ENCODE peak calls at places on chromosomes 6 and 20, in six cellular contexts. P is fibroblast of lung, M is heart right ventricle, J is tibial nerve, H is GM12864, L is HCT116. U is an unnamed sample.

GRCh38 chr6:56803594-56803993 is 151.3 kb upstream of the BEND6 start:
- DNase-seq in P (peak; percentile 84), M (no peak), J (no peak), H (no peak), L (no peak), U (peak; percentile 69)

GRCh38 chr6:170286246-170286933 is 4.5 kb downstream of the DLL1 start:
- DNase-seq in P (peak; percentile 31), M (peak; percentile 54), J (no peak), H (no peak), L (no peak), U (peak; percentile 40)

GRCh38 chr6:16812993-16813392 is 51.7 kb upstream of the ATXN1 start:
- DNase-seq in P (no peak), M (no peak), J (no peak), H (no peak), L (no peak), U (no peak)

GRCh38 chr20:2131366-2131765 is 29.7 kb downstream of the STK35 start:
- DNase-seq in P (peak; percentile 86), M (no peak), J (no peak), H (no peak), L (peak; percentile 6), U (no peak)

GRCh38 chr6:38713812-38714211 is 1.3 kb upstream of the DNAH8 start:
- DNase-seq in P (no peak), M (no peak), J (no peak), H (no peak), L (no peak), U (no peak)

GRCh38 chr20:1828786-1829131 is 66.4 kb upstream of the SIRPA start:
- DNase-seq in P (no peak), M (no peak), J (no peak), H (no peak), L (no peak), U (no peak)

GRCh38 chr6:117829594-117830319 is 77.3 kb upstream of the SLC35F1 start:
- DNase-seq in P (peak; percentile 45), M (no peak), J (no peak), H (no peak), L (peak; percentile 51), U (peak; percentile 10)

GRCh38 chr20:8940311-8940710 is 128.6 kb upstream of the PLCB4 start:
- DNase-seq in P (peak; percentile 44), M (no peak), J (no peak), H (no peak), L (no peak), U (no peak)

GRCh38 chr20:63836335-63837133 is 5.5 kb upstream of the ZBTB46 start:
- DNase-seq in P (no peak), M (no peak), J (no peak), H (no peak), L (no peak), U (no peak)

GRCh38 chr6:33694401-33694931 is 17.0 kb downstream of the UQCC2 start:
- DNase-seq in P (peak; percentile 62), M (no peak), J (no peak), H (no peak), L (no peak), U (peak; percentile 64)

GRCh38 chr20:55437778-55438417 is 567.4 kb downstream of the CBLN4 start:
- DNase-seq in P (no peak), M (no peak), J (no peak), H (no peak), L (no peak), U (no peak)
- TF ChIP-seq CTCF in P (no peak), M (no peak), J (no peak), H (no peak), L (no peak), U (no peak)

GRCh38 chr6:110399219-110400071 is 15.9 kb downstream of the DDO start:
- DNase-seq in P (no peak), M (no peak), J (no peak), H (no peak), L (no peak), U (no peak)
- H3K4me3 ChIP-seq in P (peak overlapping the region; percentile 31), M (peak overlapping the region; percentile 55), J (peak overlapping the region; percentile 48), H (no peak overlapping the region), L (no peak overlapping the region), U (peak overlapping the region; percentile 40)

GRCh38 chr6:95279641-95280040 is 297.7 kb upstream of the MANEA start:
- DNase-seq in P (no peak), M (no peak), J (no peak), H (no peak), L (no peak), U (no peak)

DNA sequence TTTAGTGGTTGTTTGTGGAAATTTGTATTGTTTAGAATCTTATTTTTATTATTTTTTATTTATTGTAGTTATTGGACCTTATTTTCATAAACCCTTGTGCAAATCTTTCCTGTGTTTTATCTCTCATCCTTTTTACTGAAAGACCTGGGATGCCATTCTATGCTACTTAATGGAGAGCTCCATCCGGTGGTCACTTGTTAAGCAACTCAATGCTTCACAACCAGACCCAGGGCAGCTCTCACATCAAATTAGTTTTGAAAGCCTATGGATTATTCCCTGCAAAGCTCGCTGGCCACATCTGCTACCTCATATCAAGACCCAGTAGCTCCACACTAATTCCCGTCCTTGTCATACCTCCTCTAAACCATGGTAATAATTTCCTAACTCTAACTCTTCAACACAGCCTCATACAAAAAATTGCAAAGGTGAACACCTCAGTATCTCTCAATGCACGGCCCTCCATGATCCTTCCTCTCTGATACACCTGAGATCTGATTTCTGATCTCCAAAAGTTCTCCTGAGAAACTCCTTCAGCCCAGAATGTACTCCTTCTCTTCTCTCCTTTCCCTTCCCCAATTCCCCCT is 296.6 kb upstream of the MANEA start:
- DNase-seq in P (peak; percentile 1), M (peak; percentile 9), J (peak; percentile 8), H (no peak), L (peak; percentile 10), U (peak; percentile 1)
- TF ChIP-seq CTCF in P (peak; percentile 36), M (no peak), J (peak; percentile 6), H (no peak), L (peak; percentile 33), U (no peak)

GRCh38 chr6:147782302-147782701 is 273.8 kb downstream of the SAMD5 start:
- DNase-seq in P (peak; percentile 56), M (no peak), J (no peak), H (no peak), L (no peak), U (peak; percentile 80)
- H3K4me3 ChIP-seq in P (no peak overlapping the region), M (no peak overlapping the region), J (no peak overlapping the region), H (no peak overlapping the region), L (no peak overlapping the region), U (no peak overlapping the region)

GRCh38 chr6:75932067-75932466 is 140.4 kb downstream of the IMPG1 start:
- DNase-seq in P (peak; percentile 9), M (no peak), J (no peak), H (no peak), L (peak; percentile 19), U (peak; percentile 17)
- TF ChIP-seq CTCF in P (no peak), M (peak; percentile 48), J (no peak), H (peak; percentile 46), L (peak; percentile 75), U (peak; percentile 65)

DNA sequence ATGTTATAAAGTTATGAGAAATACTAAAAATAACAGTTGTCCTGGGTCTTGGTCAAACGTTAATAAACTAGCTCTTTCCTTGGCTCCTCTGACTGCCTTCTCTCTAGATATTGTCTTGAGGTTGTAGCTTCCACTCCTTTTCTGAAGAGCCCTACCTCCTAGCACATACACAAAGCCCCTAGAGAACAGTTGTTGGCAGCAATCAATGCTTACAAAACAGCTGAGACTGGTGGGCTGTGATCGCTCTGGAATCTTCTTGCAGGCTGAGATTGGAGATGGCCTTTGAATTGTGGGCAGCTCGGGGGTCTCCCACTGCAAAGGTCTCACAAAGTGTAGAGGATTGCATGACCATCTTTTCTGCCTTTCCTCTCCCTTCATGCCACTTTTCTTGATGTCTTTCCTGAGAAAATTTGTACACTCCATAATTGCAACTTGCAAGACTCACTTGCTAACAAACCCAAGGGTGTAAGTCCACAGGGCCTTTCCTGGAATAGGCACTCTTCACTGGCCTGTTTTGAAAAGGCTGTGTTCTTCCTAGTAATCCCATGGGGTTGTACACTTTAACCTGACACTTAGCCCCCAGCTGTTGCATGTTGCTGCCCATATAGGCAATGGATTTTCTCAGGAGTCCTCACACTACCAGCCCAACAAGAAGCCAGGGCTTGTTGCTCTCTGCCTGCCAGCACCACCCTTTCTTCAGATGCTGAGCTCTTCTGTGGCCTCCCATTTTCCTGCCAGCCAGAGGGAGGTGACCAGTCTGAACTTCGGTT is 99.9 kb downstream of the TCP11 start:
- DNase-seq in P (no peak), M (no peak), J (no peak), H (no peak), L (no peak), U (no peak)
- H3K4me3 ChIP-seq in P (no peak overlapping the region), M (no peak overlapping the region), J (no peak overlapping the region), H (no peak overlapping the region), L (no peak overlapping the region), U (no peak overlapping the region)

GRCh38 chr6:1525364-1526038 is 84.2 kb upstream of the FOXC1 start:
- DNase-seq in P (no peak), M (no peak), J (no peak), H (no peak), L (no peak), U (no peak)

GRCh38 chr6:1526689-1527088 is 83.0 kb upstream of the FOXC1 start:
- DNase-seq in P (peak; percentile 13), M (peak; percentile 27), J (no peak), H (no peak), L (no peak), U (no peak)

GRCh38 chr6:1522779-1523178 is 86.9 kb upstream of the FOXC1 start:
- DNase-seq in P (no peak), M (no peak), J (no peak), H (no peak), L (no peak), U (no peak)

GRCh38 chr6:1527098-1527497 is 82.6 kb upstream of the FOXC1 start:
- DNase-seq in P (peak; percentile 64), M (peak; percentile 61), J (peak; percentile 56), H (peak; percentile 25), L (no peak), U (peak; percentile 37)

DNA sequence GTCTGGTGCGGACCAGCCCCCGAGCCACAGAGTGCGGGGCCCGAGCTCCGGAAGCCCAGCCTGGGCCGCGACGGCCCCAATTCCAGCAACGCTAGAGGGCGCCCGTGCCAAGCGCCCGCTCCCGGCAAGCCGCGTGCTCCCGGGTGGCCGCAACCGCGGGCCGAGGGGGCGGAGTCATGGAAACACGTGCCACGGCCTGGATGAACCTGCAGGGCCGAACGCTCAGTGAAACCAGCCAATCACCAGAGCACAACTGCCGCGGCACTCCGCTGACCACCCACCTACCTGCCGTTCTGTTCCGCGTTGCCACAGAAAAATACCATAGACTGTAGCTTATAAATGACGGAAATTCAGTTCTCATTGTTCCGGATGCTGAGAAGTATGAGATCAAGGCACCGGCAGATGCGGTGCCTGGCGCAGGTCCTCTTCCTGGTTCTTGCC is 85.7 kb upstream of the FOXC1 start:
- DNase-seq in P (peak; percentile 48), M (peak; percentile 50), J (peak; percentile 53), H (no peak), L (peak; percentile 70), U (peak; percentile 27)
- TF ChIP-seq CTCF in P (peak; percentile 26), M (peak; percentile 71), J (peak; percentile 79), H (peak; percentile 60), L (peak; percentile 87), U (peak; percentile 53)

GRCh38 chr6:89321571-89321970 is 6.5 kb upstream of the GABRR2 start:
- DNase-seq in P (no peak), M (no peak), J (no peak), H (no peak), L (no peak), U (peak; percentile 74)
- H3K4me3 ChIP-seq in P (no peak overlapping the region), M (no peak overlapping the region), J (no peak overlapping the region), H (no peak overlapping the region), L (no peak overlapping the region), U (no peak overlapping the region)

U was measured in fibroblast of villous mesenchyme.